ENCODE peak calls at places on chromosomes 12 and 14, in nine cellular contexts. X, T, K, I, Y, A, B, O and C are unnamed samples.
A peak's percentile ranks its signal among the peaks of the same experiment; 100 is the strongest.

GRCh38 chr12:50102648-50103309 is 1.0 kb upstream of the GPD1 start:
- DNase-seq in X (no peak), K (no peak), I (no peak), A (no peak), Y (no peak), T (no peak), B (no peak), O (no peak), C (no peak)

GRCh38 chr12:49496417-49497360 is 42.1 kb upstream of the KCNH3 start:
- DNase-seq in X (no peak), T (no peak), K (no peak), B (no peak), A (no peak), O (no peak), Y (no peak), I (no peak), C (no peak)

GRCh38 chr14:25381498-25381897 is 331.6 kb upstream of the STXBP6 start:
- DNase-seq in X (no peak), T (no peak), O (peak; percentile 0), K (no peak), Y (no peak), I (no peak), A (no peak), B (peak; percentile 8), C (no peak)

GRCh38 chr14:91352696-91353692 is 64.6 kb downstream of the CCDC88C start:
- DNase-seq in I (no peak), K (peak; percentile 21), B (no peak), X (no peak), T (peak; percentile 53), A (no peak), O (no peak), Y (no peak), C (peak; percentile 49)

GRCh38 chr14:50808053-50808452 is 22.9 kb downstream of the NIN start:
- DNase-seq in X (no peak), T (no peak), K (no peak), Y (no peak), O (no peak), B (no peak), I (no peak), A (no peak), C (no peak)

GRCh38 chr14:102888748-102889147 is 33.7 kb upstream of the AMN start:
- DNase-seq in Y (no peak), T (no peak), B (no peak), O (no peak), K (no peak), X (no peak), A (no peak), I (no peak), C (no peak)

GRCh38 chr12:57983858-57984505 is 42.6 kb downstream of the ATP23 start:
- DNase-seq in O (no peak), X (no peak), K (no peak), A (no peak), B (no peak), Y (no peak), I (no peak), T (no peak), C (no peak)

GRCh38 chr12:128930591-128930990 is 77.3 kb downstream of the GLT1D1 start:
- DNase-seq in B (no peak), O (no peak), K (no peak), I (no peak), Y (no peak), X (no peak), A (no peak), T (no peak), C (no peak)

GRCh38 chr14:70808023-70808401 is 1.3 kb downstream of the MAP3K9 start:
- DNase-seq in Y (no peak), K (no peak), T (no peak), X (no peak), I (no peak), B (peak; percentile 57), O (no peak), A (no peak), C (no peak)

GRCh38 chr14:68784298-68784910 is 8.5 kb downstream of the ZFP36L1 start:
- DNase-seq in Y (peak; percentile 13), X (peak; percentile 50), T (peak; percentile 93), O (no peak), A (no peak), K (peak; percentile 60), B (peak; percentile 92), I (no peak), C (no peak)

GRCh38 chr14:68786491-68787234 is 6.2 kb downstream of the ZFP36L1 start:
- DNase-seq in T (no peak), X (peak; percentile 58), O (peak; percentile 19), I (no peak), K (no peak), B (peak; percentile 62), Y (peak; percentile 19), A (no peak), C (peak; percentile 85)

GRCh38 chr14:68783408-68784297 is 9.2 kb downstream of the ZFP36L1 start:
- DNase-seq in O (no peak), I (no peak), Y (peak; percentile 12), X (peak; percentile 18), B (peak; percentile 70), K (no peak), T (no peak), A (no peak), C (no peak)

GRCh38 chr14:68785817-68786490 is 6.9 kb downstream of the ZFP36L1 start:
- DNase-seq in X (peak; percentile 48), O (peak; percentile 71), A (no peak), Y (peak; percentile 12), B (peak; percentile 71), I (no peak), T (no peak), K (no peak), C (peak; percentile 90)

DNA sequence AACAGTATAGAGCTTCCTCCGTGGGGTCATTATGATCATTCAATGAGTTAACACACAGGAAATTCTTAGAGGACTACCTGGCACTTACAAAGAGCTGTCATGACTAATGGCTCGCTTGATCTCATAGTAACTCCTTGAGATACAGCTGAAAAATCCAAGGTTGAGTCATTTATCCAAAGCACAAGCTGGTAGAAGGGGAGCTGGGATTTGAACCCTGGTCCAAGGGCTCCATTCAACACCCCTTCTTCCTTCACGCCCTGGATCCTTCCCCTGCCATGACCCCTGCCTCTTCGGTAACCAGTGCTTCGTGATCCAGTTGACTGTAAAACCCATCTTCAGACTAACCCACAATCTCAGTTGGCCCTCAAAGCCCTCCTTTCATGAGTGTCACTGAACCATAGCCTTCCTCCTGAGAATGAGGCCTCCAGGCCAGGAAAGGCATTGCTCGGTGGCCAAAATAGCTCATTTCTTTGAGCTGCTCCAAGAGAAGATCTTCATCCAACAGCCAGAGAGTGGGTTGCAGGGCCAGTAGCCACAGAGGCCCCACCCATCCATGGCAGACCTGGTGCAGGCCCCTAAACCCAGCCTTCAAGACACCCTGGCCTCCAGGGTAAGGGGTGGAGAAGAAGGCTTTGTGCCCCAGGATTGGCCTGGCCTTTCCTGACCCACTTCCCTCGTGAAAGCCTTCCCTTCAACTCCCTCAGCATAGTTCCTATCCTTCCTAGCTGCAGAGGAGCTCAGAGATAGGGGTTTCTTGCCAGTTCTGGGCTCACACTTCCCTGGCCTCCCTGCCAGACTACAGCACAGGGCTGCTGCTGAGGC is 7.7 kb downstream of the ZFP36L1 start:
- DNase-seq in I (peak; percentile 7), Y (peak; percentile 25), B (peak; percentile 50), O (no peak), X (peak; percentile 45), K (peak; percentile 68), T (no peak), A (no peak), C (peak; percentile 83)
- H3K4me1 ChIP-seq in I (peaks cover 64% of the 10 kb centered on the region), Y (peaks cover 53% of the 10 kb centered on the region), B (peaks cover 55% of the 10 kb centered on the region), O (peaks cover 26% of the 10 kb centered on the region), X (peaks cover 22% of the 10 kb centered on the region), K (peaks cover 6% of the 10 kb centered on the region), T (peaks cover 55% of the 10 kb centered on the region), A (peaks cover 20% of the 10 kb centered on the region), C (peaks cover 38% of the 10 kb centered on the region)

GRCh38 chr12:124694250-124694649 is 126.8 kb upstream of the NCOR2 start:
- DNase-seq in K (peak; percentile 25), B (no peak), X (no peak), A (no peak), O (no peak), Y (no peak), T (no peak), I (no peak), C (no peak)

GRCh38 chr12:124693356-124693755 is 125.9 kb upstream of the NCOR2 start:
- DNase-seq in A (no peak), K (peak; percentile 32), X (no peak), I (no peak), O (no peak), Y (no peak), B (no peak), T (peak; percentile 59), C (no peak)

GRCh38 chr12:124695861-124696260 is 128.4 kb upstream of the NCOR2 start:
- DNase-seq in Y (no peak), T (peak; percentile 66), K (peak; percentile 38), I (no peak), B (no peak), A (no peak), X (no peak), O (no peak), C (no peak)

GRCh38 chr12:124696689-124697476 is 129.5 kb upstream of the NCOR2 start:
- DNase-seq in A (no peak), T (peak; percentile 59), K (no peak), Y (no peak), B (no peak), X (no peak), O (no peak), I (no peak), C (no peak)

GRCh38 chr12:124694846-124695497 is 127.6 kb upstream of the NCOR2 start:
- DNase-seq in K (peak; percentile 71), T (peak; percentile 89), A (no peak), X (peak; percentile 72), I (peak; percentile 39), O (no peak), B (no peak), Y (no peak), C (no peak)
- H3K4me3 ChIP-seq in K (no peak overlapping the region), T (no peak overlapping the region), A (no peak overlapping the region), X (no peak overlapping the region), I (no peak overlapping the region), O (no peak overlapping the region), B (no peak overlapping the region), Y (no peak overlapping the region), C (no peak overlapping the region)

GRCh38 chr12:130838951-130839769 is at the start of gene STX2:
- DNase-seq in K (peak; percentile 90), X (peak; percentile 84), T (peak; percentile 95), A (peak; percentile 62), Y (peak; percentile 88), B (peak; percentile 93), O (peak; percentile 89), I (peak; percentile 80), C (no peak)
- H3K27ac ChIP-seq in K (no peak within 1 kb of the TSS), X (peak within 1 kb of the TSS; percentile 79), T (no peak within 1 kb of the TSS), A (peak within 1 kb of the TSS; percentile 80), Y (peak within 1 kb of the TSS; percentile 55), B (peak within 1 kb of the TSS; percentile 31), O (peak within 1 kb of the TSS; percentile 72), I (peak within 1 kb of the TSS; percentile 83), C (peak within 1 kb of the TSS; percentile 24)

GRCh38 chr12:1628671-1629337 is at the start of gene WNT5B:
- DNase-seq in K (no peak), T (no peak), Y (no peak), B (no peak), O (no peak), I (no peak), X (no peak), A (no peak), C (no peak)
- H3K4me1 ChIP-seq in K (no peaks in the 10 kb centered on the region), T (peaks cover 2% of the 10 kb centered on the region), Y (peaks cover 4% of the 10 kb centered on the region), B (peaks cover 28% of the 10 kb centered on the region), O (peaks cover 17% of the 10 kb centered on the region), I (peaks cover 62% of the 10 kb centered on the region), X (peaks cover 3% of the 10 kb centered on the region), A (peaks cover 4% of the 10 kb centered on the region), C (peaks cover 9% of the 10 kb centered on the region)